ENCODE peak calls at places on chromosomes 1 and 21, in five cellular contexts. G is B cell; Z is activated T-cell treated with anti-CD3 and anti-CD28 coated beads, Interleukin-2, amount 50 U/mL, for 4 hours; J is activated naive CD8-positive, alpha-beta T cell treated with anti-CD3 and anti-CD28 coated beads, Interleukin-2, amount 10 ng/mL, durations not matched to agents 7 days and 5 days; X is stimulated activated naive CD8-positive, alpha-beta T cell treated with anti-CD3 and anti-CD28 coated beads, Interleukin-15, amount 100 ng/mL, for 72 hours. H is an unnamed sample.

GRCh38 chr1:51517361-51518032 is 1.6 kb downstream of the EPS15 start:
- ATAC-seq in X (no peak), G (no peak), J (no peak), Z (no peak), H (no peak)

GRCh38 chr21:32359719-32360260 is 33.0 kb downstream of the URB1 start:
- ATAC-seq in G (no peak), X (no peak), Z (no peak), J (no peak), H (no peak)

GRCh38 chr1:67327864-67328263 is 20.2 kb downstream of the IL12RB2 start:
- ATAC-seq in G (no peak), X (no peak), Z (no peak), J (no peak), H (no peak)

GRCh38 chr21:37842163-37842919 is 73.9 kb downstream of the KCNJ6 start:
- ATAC-seq in J (no peak), G (no peak), X (no peak), Z (no peak), H (no peak)

GRCh38 chr1:46822248-46822826 is 23.5 kb downstream of the CYP4B1 start:
- ATAC-seq in G (no peak), J (no peak), X (no peak), Z (no peak), H (no peak)

GRCh38 chr1:203584040-203584439 is 42.6 kb upstream of the ATP2B4 start:
- ATAC-seq in G (no peak), J (no peak), Z (no peak), X (no peak), H (no peak)

GRCh38 chr1:198449727-198450433 is 90.6 kb downstream of the ATP6V1G3 start:
- ATAC-seq in X (no peak), Z (no peak), G (no peak), J (no peak), H (no peak)

GRCh38 chr1:214464303-214465287 is 86.8 kb downstream of the PTPN14 start:
- ATAC-seq in Z (no peak), G (no peak), X (no peak), J (no peak), H (no peak)

GRCh38 chr1:227793948-227794812 is 21.3 kb upstream of the PRSS38 start:
- ATAC-seq in J (no peak), Z (no peak), G (no peak), X (peak; percentile 18), H (no peak)

GRCh38 chr1:230375795-230376194 is 50.3 kb downstream of the PGBD5 start:
- ATAC-seq in X (no peak), G (no peak), Z (no peak), J (no peak), H (no peak)

GRCh38 chr21:18522181-18522771 is 118.7 kb upstream of the TMPRSS15 start:
- ATAC-seq in X (no peak), G (no peak), Z (no peak), J (no peak), H (no peak)

GRCh38 chr1:209485759-209486158 is 97.8 kb upstream of the CAMK1G start:
- ATAC-seq in X (no peak), J (no peak), G (no peak), Z (no peak), H (no peak)

GRCh38 chr1:209319549-209319948 is 264.0 kb upstream of the CAMK1G start:
- ATAC-seq in J (no peak), G (no peak), Z (no peak), X (no peak), H (no peak)

GRCh38 chr1:180252638-180253536 is 22.8 kb downstream of the LHX4 start:
- ATAC-seq in X (peak; percentile 53), G (no peak), J (peak; percentile 65), Z (peak; percentile 64), H (peak; percentile 78)

GRCh38 chr1:32486463-32487113 is 21.7 kb downstream of the ZBTB8B start:
- ATAC-seq in J (no peak), G (no peak), Z (no peak), X (no peak), H (no peak)

GRCh38 chr1:15758537-15758936 is at the start of gene FBLIM1:
- ATAC-seq in G (no peak), Z (peak; percentile 38), X (peak; percentile 29), J (no peak), H (no peak)

GRCh38 chr1:43339584-43340232 is 2.1 kb downstream of the MPL start:
- ATAC-seq in X (no peak), G (no peak), Z (no peak), J (no peak), H (no peak)

GRCh38 chr1:43312638-43313515 is 12.1 kb downstream of the TIE1 start:
- ATAC-seq in X (peak; percentile 18), Z (no peak), G (no peak), J (no peak), H (peak; percentile 2)

GRCh38 chr1:91338501-91338900 is 66.1 kb downstream of the HFM1 start:
- ATAC-seq in J (no peak), X (no peak), G (no peak), Z (no peak), H (no peak)

GRCh38 chr21:18744840-18745239 is 341.3 kb upstream of the TMPRSS15 start:
- ATAC-seq in X (no peak), G (no peak), J (no peak), Z (no peak), H (no peak)

GRCh38 chr1:42477775-42478174 is 14.7 kb downstream of the CCDC30 start:
- ATAC-seq in J (no peak), G (no peak), Z (no peak), X (no peak), H (no peak)

GRCh38 chr1:188122646-188123045 is 1293.9 kb downstream of the PLA2G4A start:
- ATAC-seq in J (no peak), X (no peak), G (no peak), Z (no peak), H (no peak)

GRCh38 chr1:177525176-177525575 is 354.4 kb downstream of the BRINP2 start:
- ATAC-seq in J (no peak), G (no peak), Z (no peak), X (no peak), H (no peak)

GRCh38 chr1:236552901-236553300 is 29.1 kb downstream of the LGALS8 start:
- ATAC-seq in G (no peak), Z (no peak), X (no peak), J (no peak), H (no peak)

GRCh38 chr1:199857103-199857502 is 170.4 kb upstream of the NR5A2 start:
- ATAC-seq in J (no peak), Z (no peak), X (no peak), G (no peak), H (no peak)

GRCh38 chr1:231219422-231220401 is 21.3 kb upstream of the GNPAT start:
- ATAC-seq in Z (no peak), J (no peak), G (no peak), X (no peak), H (no peak)

GRCh38 chr1:188715566-188715965 is 1762.1 kb downstream of the BRINP3 start:
- ATAC-seq in Z (no peak), J (no peak), X (no peak), G (no peak), H (no peak)

GRCh38 chr1:209733409-209734192 is 22.3 kb upstream of the TRAF3IP3 start:
- ATAC-seq in Z (no peak), X (peak; percentile 49), J (no peak), G (no peak), H (peak; percentile 65)

GRCh38 chr1:25522240-25522639 is 21.2 kb upstream of the LDLRAP1 start:
- ATAC-seq in G (no peak), Z (no peak), X (no peak), J (no peak), H (no peak)

GRCh38 chr1:31753623-31754349 is 10.4 kb downstream of the ADGRB2 start:
- ATAC-seq in X (no peak), Z (no peak), J (no peak), G (no peak), H (no peak)

GRCh38 chr1:203526572-203526971 is 32.6 kb downstream of the OPTC start:
- ATAC-seq in Z (no peak), X (no peak), G (no peak), J (no peak), H (no peak)

GRCh38 chr1:14988636-14989035 is 164.9 kb upstream of the TMEM51 start:
- ATAC-seq in G (no peak), Z (no peak), J (no peak), X (no peak), H (no peak)

GRCh38 chr1:23673086-23673813 is 18.4 kb upstream of the RPL11 start:
- ATAC-seq in G (no peak), X (no peak), Z (no peak), J (no peak), H (peak; percentile 39)

GRCh38 chr21:42235593-42235992 is 16.7 kb downstream of the ABCG1 start:
- ATAC-seq in G (no peak), Z (no peak), J (no peak), X (no peak), H (no peak)

GRCh38 chr1:18932387-18932786 is 24.1 kb downstream of the IFFO2 start:
- ATAC-seq in Z (no peak), J (no peak), X (no peak), G (no peak), H (peak; percentile 27)

GRCh38 chr1:199597152-199597551 is 430.4 kb upstream of the NR5A2 start:
- ATAC-seq in J (no peak), Z (no peak), G (no peak), X (no peak), H (no peak)

GRCh38 chr1:165887877-165888551 is 60.6 kb downstream of the UCK2 start:
- ATAC-seq in Z (no peak), J (no peak), G (no peak), X (no peak), H (no peak)

H was measured in activated T-helper 17 cell treated with anti-CD3 and anti-CD28 coated beads, Interleukin-2, amount 50 U/mL, for 72 hours.